ENCODE peak calls at places on chromosomes 2 and 18, in four cellular contexts. One of them, this sample, is unnamed.

GRCh38 chr2:182587831-182588230 is 128.2 kb upstream of the DNAJC10 start:
- DNase-seq in IMR-90: peak; percentile 94
- DNase-seq in upper lobe of left lung: no peak
- DNase-seq in A549: no peak
- DNase-seq in this sample: no peak

GRCh38 chr18:67104700-67105284 is 411.7 kb downstream of the DSEL start:
- DNase-seq in upper lobe of left lung: peak; percentile 61
- DNase-seq in IMR-90: peak; percentile 66
- DNase-seq in A549: peak; percentile 68
- DNase-seq in this sample: peak; percentile 58

GRCh38 chr2:124027182-124027581 is 2.1 kb downstream of the CNTNAP5 start:
- DNase-seq in IMR-90: peak; percentile 30
- DNase-seq in A549: peak; percentile 46
- DNase-seq in upper lobe of left lung: peak; percentile 21
- DNase-seq in this sample: peak; percentile 68

GRCh38 chr2:217872319-217872718 is 130.5 kb downstream of the TNS1 start:
- DNase-seq in A549: no peak
- DNase-seq in upper lobe of left lung: no peak
- DNase-seq in IMR-90: no peak
- DNase-seq in this sample: no peak

GRCh38 chr18:63518178-63519012 is 23.8 kb upstream of the SERPINB12 start:
- DNase-seq in IMR-90: peak; percentile 70
- DNase-seq in upper lobe of left lung: peak; percentile 70
- DNase-seq in A549: peak; percentile 83
- DNase-seq in this sample: peak; percentile 77

GRCh38 chr2:152499921-152500320 is 164.9 kb downstream of the FMNL2 start:
- DNase-seq in IMR-90: peak; percentile 37
- DNase-seq in A549: no peak
- DNase-seq in upper lobe of left lung: no peak
- DNase-seq in this sample: no peak

GRCh38 chr18:62418258-62418657 is 93.1 kb downstream of the TNFRSF11A start:
- DNase-seq in IMR-90: no peak
- DNase-seq in upper lobe of left lung: no peak
- DNase-seq in A549: no peak
- DNase-seq in this sample: no peak

GRCh38 chr2:174337337-174338154 is 2.8 kb downstream of the SP9 start:
- DNase-seq in upper lobe of left lung: no peak
- DNase-seq in A549: peak; percentile 73
- DNase-seq in IMR-90: no peak
- DNase-seq in this sample: peak; percentile 72

GRCh38 chr2:70897203-70897976 is 38.3 kb upstream of the ATP6V1B1 start:
- DNase-seq in upper lobe of left lung: no peak
- DNase-seq in A549: no peak
- DNase-seq in IMR-90: no peak
- DNase-seq in this sample: no peak

GRCh38 chr2:237157551-237158102 is 71.9 kb downstream of the COPS8 start:
- DNase-seq in IMR-90: peak; percentile 74
- DNase-seq in A549: no peak
- DNase-seq in upper lobe of left lung: no peak
- DNase-seq in this sample: no peak

GRCh38 chr2:241842067-241842415 is 16.7 kb downstream of the PDCD1 start:
- DNase-seq in IMR-90: no peak
- DNase-seq in A549: no peak
- DNase-seq in upper lobe of left lung: no peak
- DNase-seq in this sample: no peak

GRCh38 chr2:144659731-144660275 is 139.9 kb upstream of the ZEB2 start:
- DNase-seq in A549: peak; percentile 56
- DNase-seq in upper lobe of left lung: peak; percentile 82
- DNase-seq in IMR-90: peak; percentile 88
- DNase-seq in this sample: peak; percentile 61

GRCh38 chr2:170170281-170171035 is 7.5 kb upstream of the MYO3B start:
- DNase-seq in IMR-90: no peak
- DNase-seq in A549: no peak
- DNase-seq in upper lobe of left lung: no peak
- DNase-seq in this sample: no peak

GRCh38 chr2:105395691-105396090 is 3.2 kb downstream of the FHL2 start:
- DNase-seq in A549: no peak
- DNase-seq in upper lobe of left lung: no peak
- DNase-seq in IMR-90: no peak
- DNase-seq in this sample: no peak

GRCh38 chr2:170026361-170026760 is 151.6 kb upstream of the MYO3B start:
- DNase-seq in IMR-90: no peak
- DNase-seq in upper lobe of left lung: no peak
- DNase-seq in A549: no peak
- DNase-seq in this sample: no peak

GRCh38 chr2:113240150-113240914 is 38.4 kb downstream of the PAX8 start:
- DNase-seq in A549: peak; percentile 87
- DNase-seq in upper lobe of left lung: peak; percentile 80
- DNase-seq in IMR-90: peak; percentile 97
- DNase-seq in this sample: peak; percentile 52

GRCh38 chr2:5937865-5938565 is 245.8 kb downstream of the SOX11 start:
- DNase-seq in upper lobe of left lung: peak; percentile 32
- DNase-seq in IMR-90: no peak
- DNase-seq in A549: no peak
- DNase-seq in this sample: no peak

GRCh38 chr2:28253543-28253942 is 139.1 kb upstream of the FOSL2 start:
- DNase-seq in A549: no peak
- DNase-seq in IMR-90: no peak
- DNase-seq in upper lobe of left lung: no peak
- DNase-seq in this sample: no peak

GRCh38 chr2:169933124-169933711 is 106.0 kb downstream of the UBR3 start:
- DNase-seq in upper lobe of left lung: no peak
- DNase-seq in A549: peak; percentile 57
- DNase-seq in IMR-90: peak; percentile 54
- DNase-seq in this sample: peak; percentile 78

GRCh38 chr2:115603285-115603684 is 1160.8 kb downstream of the DPP10 start:
- DNase-seq in A549: no peak
- DNase-seq in upper lobe of left lung: no peak
- DNase-seq in IMR-90: no peak
- DNase-seq in this sample: no peak

GRCh38 chr18:37251679-37252078 is 313.9 kb downstream of the CELF4 start:
- DNase-seq in IMR-90: no peak
- DNase-seq in A549: peak; percentile 14
- DNase-seq in upper lobe of left lung: no peak
- DNase-seq in this sample: no peak

GRCh38 chr2:70785137-70785911 is 5.1 kb downstream of the FIGLA start:
- DNase-seq in upper lobe of left lung: no peak
- DNase-seq in A549: peak; percentile 74
- DNase-seq in IMR-90: no peak
- DNase-seq in this sample: peak; percentile 90

GRCh38 chr18:38940863-38941531 is 1375.4 kb upstream of the CELF4 start:
- DNase-seq in IMR-90: peak; percentile 53
- DNase-seq in upper lobe of left lung: peak; percentile 28
- DNase-seq in A549: peak; percentile 70
- DNase-seq in this sample: peak; percentile 42

GRCh38 chr2:11103984-11104793 is 51.1 kb upstream of the SLC66A3 start:
- DNase-seq in IMR-90: no peak
- DNase-seq in upper lobe of left lung: no peak
- DNase-seq in A549: no peak
- DNase-seq in this sample: no peak

GRCh38 chr2:142874293-142874814 is 3.1 kb upstream of the KYNU start:
- DNase-seq in IMR-90: peak; percentile 95
- DNase-seq in upper lobe of left lung: peak; percentile 87
- DNase-seq in A549: peak; percentile 98
- DNase-seq in this sample: no peak

GRCh38 chr2:86070868-86071267 is 34.8 kb downstream of the POLR1A start:
- DNase-seq in A549: no peak
- DNase-seq in upper lobe of left lung: no peak
- DNase-seq in IMR-90: no peak
- DNase-seq in this sample: no peak

GRCh38 chr2:86074256-86074655 is 31.4 kb downstream of the POLR1A start:
- DNase-seq in A549: no peak
- DNase-seq in upper lobe of left lung: no peak
- DNase-seq in IMR-90: no peak
- DNase-seq in this sample: no peak

GRCh38 chr2:86072271-86072858 is 33.3 kb downstream of the POLR1A start:
- DNase-seq in upper lobe of left lung: peak; percentile 69
- DNase-seq in A549: peak; percentile 55
- DNase-seq in IMR-90: no peak
- DNase-seq in this sample: no peak

GRCh38 chr2:86074811-86075210 is 30.9 kb downstream of the POLR1A start:
- DNase-seq in A549: no peak
- DNase-seq in upper lobe of left lung: no peak
- DNase-seq in IMR-90: no peak
- DNase-seq in this sample: no peak

DNA sequence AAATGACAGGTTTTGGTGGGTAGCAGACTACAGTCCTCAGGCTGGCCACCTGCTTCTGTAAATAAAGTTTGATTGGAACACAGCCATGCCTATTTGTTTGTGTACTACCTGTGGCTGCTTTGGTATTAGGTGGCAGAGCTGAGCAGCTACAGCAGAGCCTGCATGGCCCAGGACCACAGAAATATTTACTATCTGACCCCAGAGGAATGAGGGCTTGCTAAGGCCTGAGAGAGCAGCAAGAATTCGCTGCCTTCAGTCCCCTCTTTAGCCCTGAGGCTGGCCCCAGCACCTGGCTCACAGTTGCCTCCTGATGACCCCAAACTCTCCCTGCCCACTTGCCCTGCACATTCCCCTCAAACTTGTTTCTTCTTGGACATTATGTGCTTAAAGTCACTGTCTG is 32.5 kb downstream of the POLR1A start:
- DNase-seq in upper lobe of left lung: no peak
- DNase-seq in IMR-90: no peak
- DNase-seq in A549: no peak
- DNase-seq in this sample: no peak
- TF ChIP-seq POLR2A in upper lobe of left lung: no peak
- TF ChIP-seq POLR2A in IMR-90: no peak
- TF ChIP-seq POLR2A in A549: no peak
- TF ChIP-seq POLR2A in this sample: no peak

GRCh38 chr18:8639762-8640161 is 30.5 kb downstream of the RAB12 start:
- DNase-seq in IMR-90: no peak
- DNase-seq in upper lobe of left lung: no peak
- DNase-seq in A549: no peak
- DNase-seq in this sample: no peak
- TF ChIP-seq POLR2A in IMR-90: no peak
- TF ChIP-seq POLR2A in upper lobe of left lung: no peak
- TF ChIP-seq POLR2A in A549: no peak
- TF ChIP-seq POLR2A in this sample: no peak

GRCh38 chr2:37231251-37232130 is at the start of the genes CEBPZ and NDUFAF7:
- DNase-seq in IMR-90: peak; percentile 94
- DNase-seq in upper lobe of left lung: peak; percentile 93
- DNase-seq in A549: peak; percentile 92
- DNase-seq in this sample: peak; percentile 90
- TF ChIP-seq POLR2A in IMR-90: peak; percentile 78
- TF ChIP-seq POLR2A in upper lobe of left lung: peak; percentile 44
- TF ChIP-seq POLR2A in A549: peak; percentile 97
- TF ChIP-seq POLR2A in this sample: peak; percentile 96

DNA sequence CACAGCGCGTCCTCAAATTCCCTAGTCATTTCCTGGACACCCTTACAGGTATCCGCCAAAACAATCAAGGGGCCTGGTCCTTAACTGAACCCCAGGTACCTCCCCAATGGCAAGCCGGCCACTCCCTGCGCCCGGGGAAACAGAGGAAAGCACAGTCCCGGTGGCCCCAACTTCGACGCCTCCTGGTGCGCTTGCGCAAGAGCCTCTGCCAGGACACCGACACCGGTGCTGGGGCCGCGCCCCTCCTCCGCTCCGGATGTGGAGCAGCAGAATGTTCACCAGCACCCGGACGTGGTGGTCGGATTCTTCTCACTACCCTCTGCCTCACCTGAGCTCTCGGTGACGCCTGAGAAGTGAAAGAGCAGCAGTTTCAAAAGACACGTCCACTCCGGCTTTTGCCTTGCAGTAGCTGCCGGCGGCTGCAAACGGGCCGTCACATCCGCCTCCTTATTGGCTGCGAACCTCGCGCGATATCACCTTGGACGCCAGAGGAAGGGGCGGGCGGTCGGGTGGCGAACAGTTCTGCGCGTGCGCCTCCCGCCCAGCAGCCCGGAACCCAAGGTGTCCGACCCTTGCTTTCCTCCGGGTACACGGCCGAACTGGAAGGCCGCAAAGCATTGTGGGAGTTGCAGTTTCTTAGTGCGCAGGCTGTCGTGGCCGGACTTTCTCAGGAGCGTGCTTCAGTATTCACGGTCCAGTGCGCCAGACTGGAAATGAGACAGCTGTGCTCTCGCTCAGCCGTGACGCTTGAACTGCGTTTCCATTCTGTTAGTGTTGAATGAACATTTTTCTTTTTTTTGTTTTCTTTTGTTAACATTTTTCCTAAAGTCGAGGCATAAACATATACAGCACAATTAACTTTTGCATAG is at the start of gene TXNDC9:
- DNase-seq in IMR-90: peak; percentile 100
- DNase-seq in upper lobe of left lung: peak; percentile 99
- DNase-seq in A549: peak; percentile 100
- DNase-seq in this sample: peak; percentile 100
- TF ChIP-seq POLR2A in IMR-90: peak; percentile 88
- TF ChIP-seq POLR2A in upper lobe of left lung: no peak
- TF ChIP-seq POLR2A in A549: peak; percentile 76
- TF ChIP-seq POLR2A in this sample: peak; percentile 93

DNA sequence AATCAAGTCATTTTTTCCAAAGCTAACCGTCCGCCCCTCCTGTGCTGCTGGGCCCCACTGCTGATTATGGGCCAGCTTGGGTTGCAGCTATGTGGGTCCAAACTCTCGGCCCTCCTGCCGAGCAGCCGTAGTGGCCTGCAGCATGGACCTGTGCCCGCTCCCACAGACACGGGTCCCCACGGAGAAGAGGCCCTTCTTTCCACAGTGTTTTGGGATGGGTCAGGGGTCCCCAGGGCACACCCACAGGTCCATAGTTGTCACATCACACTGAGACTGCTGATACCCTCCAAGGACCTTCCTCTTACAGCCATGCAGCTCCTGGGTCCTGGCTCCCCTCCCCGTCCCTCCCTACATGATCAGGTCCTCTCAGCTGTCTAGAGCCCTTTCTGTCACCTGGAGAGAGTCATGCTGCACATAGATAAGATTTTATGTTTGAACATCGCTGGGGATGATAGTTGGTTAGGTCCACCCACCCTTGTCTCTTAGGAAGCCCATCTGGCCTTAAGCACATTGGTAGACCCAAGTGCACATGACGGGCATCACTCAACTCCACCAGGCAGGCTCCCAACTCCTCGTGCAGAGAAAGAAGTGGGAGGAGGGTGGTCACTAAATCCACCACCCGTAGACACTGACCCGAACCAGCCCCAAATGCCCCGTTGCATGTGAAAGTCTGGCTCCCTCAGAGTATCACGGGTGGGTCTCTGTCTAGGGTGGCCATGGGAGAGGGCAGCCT is 17.5 kb downstream of the GPR55 start:
- DNase-seq in upper lobe of left lung: peak; percentile 11
- DNase-seq in A549: no peak
- DNase-seq in IMR-90: no peak
- DNase-seq in this sample: no peak
- TF ChIP-seq POLR2A in upper lobe of left lung: no peak
- TF ChIP-seq POLR2A in A549: no peak
- TF ChIP-seq POLR2A in IMR-90: no peak
- TF ChIP-seq POLR2A in this sample: no peak

GRCh38 chr18:26614374-26614773 is 66.0 kb upstream of the KCTD1 start:
- DNase-seq in upper lobe of left lung: no peak
- DNase-seq in IMR-90: no peak
- DNase-seq in A549: peak; percentile 45
- DNase-seq in this sample: no peak
- TF ChIP-seq POLR2A in upper lobe of left lung: no peak
- TF ChIP-seq POLR2A in IMR-90: no peak
- TF ChIP-seq POLR2A in A549: no peak
- TF ChIP-seq POLR2A in this sample: no peak